ENCODE peak calls at places on chromosomes 13 and 19, in ten cellular contexts. M is tibial nerve, L is uterus, E is K562, H is heart left ventricle, Z is Peyer's patch, Y is sigmoid colon, B is transverse colon, D is adrenal gland, G is ovary. T is an unnamed sample.

GRCh38 chr13:33485247-33485646 is 199.7 kb upstream of the STARD13 start:
- DNase-seq in M (no peak), L (no peak), E (no peak), H (no peak), Z (no peak), Y (no peak), B (no peak), D (no peak), G (no peak), T (no peak)

GRCh38 chr13:90800082-90800746 is 547.3 kb upstream of the MIR17HG start:
- DNase-seq in M (peak; percentile 61), L (no peak), E (no peak), H (peak; percentile 81), Z (no peak), Y (no peak), B (peak; percentile 25), D (peak; percentile 67), G (no peak), T (peak; percentile 36)

GRCh38 chr13:81670048-81670447 is 1329.1 kb upstream of the SPRY2 start:
- DNase-seq in M (no peak), L (no peak), E (no peak), H (no peak), Z (no peak), Y (no peak), B (no peak), D (no peak), G (no peak), T (no peak)

GRCh38 chr13:36192166-36192565 is 22.2 kb downstream of the SOHLH2 start:
- DNase-seq in M (no peak), L (no peak), E (no peak), H (no peak), Z (no peak), Y (no peak), B (no peak), D (no peak), G (no peak), T (no peak)

GRCh38 chr13:39910833-39911232 is 255.4 kb downstream of the COG6 start:
- DNase-seq in M (no peak), L (no peak), E (no peak), H (no peak), Z (no peak), Y (no peak), B (no peak), D (no peak), G (no peak), T (no peak)

GRCh38 chr19:38729653-38730469 is 14.4 kb downstream of the CAPN12 start:
- DNase-seq in M (peak; percentile 54), L (peak; percentile 63), E (peak; percentile 66), H (peak; percentile 87), Z (peak; percentile 83), Y (peak; percentile 82), B (peak; percentile 80), D (peak; percentile 78), G (peak; percentile 58), T (no peak)

GRCh38 chr19:32407004-32407992 is 1.7 kb downstream of the DPY19L3 start:
- DNase-seq in M (no peak), L (peak; percentile 79), E (peak; percentile 54), H (no peak), Z (no peak), Y (peak; percentile 74), B (peak; percentile 12), D (no peak), G (peak; percentile 61), T (no peak)

GRCh38 chr19:7743425-7743841 is 3.9 kb downstream of the CD209 start:
- DNase-seq in M (no peak), L (no peak), E (no peak), H (no peak), Z (no peak), Y (peak; percentile 36), B (no peak), D (no peak), G (no peak), T (no peak)

GRCh38 chr19:49010453-49010852 is 6.4 kb downstream of the LHB start:
- DNase-seq in M (no peak), L (no peak), E (no peak), H (no peak), Z (no peak), Y (no peak), B (no peak), D (no peak), G (no peak), T (no peak)

DNA sequence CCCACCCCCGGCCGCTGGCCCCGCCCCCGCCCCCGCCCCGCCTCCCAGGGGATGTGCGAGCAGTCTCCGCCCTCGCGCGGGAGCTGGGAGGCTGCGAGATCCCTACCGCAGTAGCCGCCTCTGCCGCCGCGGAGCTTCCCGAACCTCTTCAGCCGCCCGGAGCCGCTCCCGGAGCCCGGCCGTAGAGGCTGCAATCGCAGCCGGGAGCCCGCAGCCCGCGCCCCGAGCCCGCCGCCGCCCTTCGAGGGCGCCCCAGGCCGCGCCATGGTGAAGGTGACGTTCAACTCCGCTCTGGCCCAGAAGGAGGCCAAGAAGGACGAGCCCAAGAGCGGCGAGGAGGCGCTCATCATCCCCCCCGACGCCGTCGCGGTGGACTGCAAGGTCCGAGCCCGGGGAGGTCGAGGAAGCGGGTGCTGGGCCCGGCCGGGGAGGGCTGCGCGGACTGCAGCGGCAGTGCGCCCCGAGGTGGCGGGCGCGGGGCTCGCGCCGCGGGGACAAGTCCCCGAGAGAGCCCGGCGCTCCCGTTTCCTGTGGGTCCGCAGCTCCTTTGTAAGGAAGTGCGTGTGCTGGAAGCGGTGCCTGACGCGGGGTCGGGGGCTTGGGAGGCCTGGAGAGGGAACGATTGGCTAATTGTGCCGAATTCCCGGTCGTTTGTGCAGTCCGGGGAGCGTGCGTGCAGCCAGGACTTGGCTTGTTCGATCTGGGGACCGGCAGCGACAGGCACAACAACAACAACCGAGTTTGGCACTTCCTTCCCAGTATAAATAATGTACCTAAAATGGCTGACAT is at the start of gene ITM2B:
- DNase-seq in M (peak; percentile 62), L (no peak), E (peak; percentile 87), H (peak; percentile 91), Z (peak; percentile 80), Y (peak; percentile 91), B (peak; percentile 82), D (peak; percentile 86), G (peak; percentile 80), T (peak; percentile 58)
- TF ChIP-seq POLR2A in M (peak; percentile 66), L (peak; percentile 74), E (peak; percentile 71), H (peak; percentile 94), Z (peak; percentile 91), Y (no peak), B (peak; percentile 86), D (peak; percentile 89), G (peak; percentile 76), T (peak; percentile 89)

GRCh38 chr19:45439569-45440258 is 16.0 kb upstream of the ERCC1 start:
- DNase-seq in M (peak; percentile 73), L (peak; percentile 92), E (peak; percentile 82), H (peak; percentile 93), Z (peak; percentile 91), Y (peak; percentile 95), B (peak; percentile 88), D (peak; percentile 85), G (peak; percentile 93), T (peak; percentile 90)
- TF ChIP-seq POLR2A in M (no peak), L (peak; percentile 14), E (peak; percentile 48), H (peak; percentile 52), Z (peak; percentile 26), Y (no peak), B (no peak), D (peak; percentile 34), G (peak; percentile 43), T (peak; percentile 55)

GRCh38 chr19:2229103-2230028 is 6.8 kb downstream of the PLEKHJ1 start:
- DNase-seq in M (no peak), L (no peak), E (no peak), H (no peak), Z (no peak), Y (no peak), B (no peak), D (no peak), G (no peak), T (no peak)
- TF ChIP-seq POLR2A in M (no peak), L (no peak), E (peak; percentile 23), H (no peak), Z (no peak), Y (no peak), B (no peak), D (no peak), G (no peak), T (no peak)

GRCh38 chr19:47255947-47256687 is at the start of gene CCDC9:
- DNase-seq in M (peak; percentile 92), L (peak; percentile 96), E (no peak), H (peak; percentile 97), Z (peak; percentile 96), Y (peak; percentile 99), B (peak; percentile 97), D (peak; percentile 97), G (peak; percentile 96), T (peak; percentile 97)
- TF ChIP-seq POLR2A in M (peak; percentile 86), L (peak; percentile 86), E (peak; percentile 89), H (peak; percentile 77), Z (peak; percentile 94), Y (peak; percentile 94), B (peak; percentile 92), D (peak; percentile 89), G (peak; percentile 98), T (peak; percentile 89)